ENCODE peak calls at places on chromosomes 11 and 22, in five cellular contexts. G, L, O, R and X are unnamed samples.

GRCh38 chr22:38230108-38230825 is 28.5 kb downstream of the MAFF start:
- DNase-seq in G (no peak), L (no peak), O (no peak), R (peak), X (no peak)

GRCh38 chr11:61632096-61632495 is 48.1 kb upstream of the DAGLA start:
- DNase-seq in G (no peak), L (peak), O (no peak), R (no peak), X (no peak)

GRCh38 chr11:130858215-130858614 is 58.1 kb downstream of the SNX19 start:
- DNase-seq in G (no peak), L (no peak), O (no peak), R (no peak), X (no peak)

GRCh38 chr11:80841716-80842115 is 1400.9 kb upstream of the TENM4 start:
- DNase-seq in G (no peak), L (no peak), O (no peak), R (no peak), X (no peak)

GRCh38 chr11:117017456-117017855 is 80.8 kb downstream of the SIK3 start:
- DNase-seq in G (no peak), L (no peak), O (no peak), R (no peak), X (no peak)

GRCh38 chr11:45651156-45651555 is 14.3 kb downstream of the CHST1 start:
- DNase-seq in G (no peak), L (no peak), O (no peak), R (no peak), X (no peak)

GRCh38 chr22:39153220-39153860 is 860 bp upstream of the CBX7 start:
- DNase-seq in G (no peak), L (no peak), O (no peak), R (no peak), X (no peak)

GRCh38 chr22:19357270-19358105 is 66.0 kb upstream of the CLTCL1 start:
- DNase-seq in G (no peak), L (no peak), O (no peak), R (no peak), X (no peak)

GRCh38 chr11:95404370-95404769 is 173.4 kb upstream of the SESN3 start:
- DNase-seq in G (no peak), L (no peak), O (no peak), R (no peak), X (no peak)

GRCh38 chr11:7467652-7468051 is 17.7 kb upstream of the OLFML1 start:
- DNase-seq in G (no peak), L (no peak), O (no peak), R (no peak), X (no peak)

GRCh38 chr11:128784059-128784804 is 82.9 kb downstream of the KCNJ1 start:
- DNase-seq in G (no peak), L (no peak), O (no peak), R (no peak), X (no peak)

GRCh38 chr11:101848262-101848661 is 66.5 kb upstream of the CEP126 start:
- DNase-seq in G (no peak), L (no peak), O (no peak), R (no peak), X (no peak)

GRCh38 chr22:44914026-44914721 is 95.6 kb downstream of the PHF21B start:
- DNase-seq in G (no peak), L (no peak), O (no peak), R (no peak), X (peak)

GRCh38 chr11:61907871-61908729 is 9.3 kb downstream of the RAB3IL1 start:
- DNase-seq in G (no peak), L (no peak), O (no peak), R (peak), X (no peak)

GRCh38 chr11:46352063-46352841 is 5.0 kb downstream of the DGKZ start:
- DNase-seq in G (peak), L (peak), O (no peak), R (peak), X (peak)

GRCh38 chr11:1117970-1118369 is 39.8 kb upstream of the MUC5AC start:
- DNase-seq in G (no peak), L (no peak), O (no peak), R (no peak), X (peak)

GRCh38 chr22:23237201-23237798 is 57.0 kb downstream of the BCR start:
- DNase-seq in G (no peak), L (peak), O (no peak), R (peak), X (no peak)

GRCh38 chr11:10004526-10005113 is 289.4 kb downstream of the SBF2 start:
- DNase-seq in G (no peak), L (no peak), O (no peak), R (no peak), X (no peak)

GRCh38 chr11:85752890-85753581 is 57.9 kb downstream of the SYTL2 start:
- DNase-seq in G (peak), L (no peak), O (no peak), R (no peak), X (no peak)

GRCh38 chr11:118643142-118643994 is 36.0 kb downstream of the PHLDB1 start:
- DNase-seq in G (no peak), L (no peak), O (no peak), R (no peak), X (no peak)

GRCh38 chr11:86152006-86152862 is 83.3 kb upstream of the PICALM start:
- DNase-seq in G (no peak), L (no peak), O (no peak), R (no peak), X (no peak)

GRCh38 chr11:10162222-10162621 is 131.8 kb downstream of the SBF2 start:
- DNase-seq in G (no peak), L (no peak), O (no peak), R (no peak), X (no peak)

GRCh38 chr11:100980156-100980555 is 149.5 kb downstream of the PGR start:
- DNase-seq in G (no peak), L (no peak), O (no peak), R (no peak), X (no peak)

GRCh38 chr11:55497068-55497467 is 57.2 kb upstream of the OR4C15 start:
- DNase-seq in G (no peak), L (no peak), O (no peak), R (no peak), X (no peak)

GRCh38 chr11:16860632-16861031 is 122.2 kb downstream of the C11orf58 start:
- DNase-seq in G (no peak), L (no peak), O (no peak), R (no peak), X (no peak)

GRCh38 chr22:25161916-25162530 is 37.6 kb upstream of the CRYBB3 start:
- DNase-seq in G (no peak), L (no peak), O (no peak), R (no peak), X (no peak)

GRCh38 chr22:23365961-23366360 is 185.7 kb downstream of the BCR start:
- DNase-seq in G (no peak), L (no peak), O (no peak), R (no peak), X (no peak)

GRCh38 chr11:120304526-120304925 is 20.6 kb upstream of the TLCD5 start:
- DNase-seq in G (no peak), L (no peak), O (no peak), R (no peak), X (no peak)

DNA sequence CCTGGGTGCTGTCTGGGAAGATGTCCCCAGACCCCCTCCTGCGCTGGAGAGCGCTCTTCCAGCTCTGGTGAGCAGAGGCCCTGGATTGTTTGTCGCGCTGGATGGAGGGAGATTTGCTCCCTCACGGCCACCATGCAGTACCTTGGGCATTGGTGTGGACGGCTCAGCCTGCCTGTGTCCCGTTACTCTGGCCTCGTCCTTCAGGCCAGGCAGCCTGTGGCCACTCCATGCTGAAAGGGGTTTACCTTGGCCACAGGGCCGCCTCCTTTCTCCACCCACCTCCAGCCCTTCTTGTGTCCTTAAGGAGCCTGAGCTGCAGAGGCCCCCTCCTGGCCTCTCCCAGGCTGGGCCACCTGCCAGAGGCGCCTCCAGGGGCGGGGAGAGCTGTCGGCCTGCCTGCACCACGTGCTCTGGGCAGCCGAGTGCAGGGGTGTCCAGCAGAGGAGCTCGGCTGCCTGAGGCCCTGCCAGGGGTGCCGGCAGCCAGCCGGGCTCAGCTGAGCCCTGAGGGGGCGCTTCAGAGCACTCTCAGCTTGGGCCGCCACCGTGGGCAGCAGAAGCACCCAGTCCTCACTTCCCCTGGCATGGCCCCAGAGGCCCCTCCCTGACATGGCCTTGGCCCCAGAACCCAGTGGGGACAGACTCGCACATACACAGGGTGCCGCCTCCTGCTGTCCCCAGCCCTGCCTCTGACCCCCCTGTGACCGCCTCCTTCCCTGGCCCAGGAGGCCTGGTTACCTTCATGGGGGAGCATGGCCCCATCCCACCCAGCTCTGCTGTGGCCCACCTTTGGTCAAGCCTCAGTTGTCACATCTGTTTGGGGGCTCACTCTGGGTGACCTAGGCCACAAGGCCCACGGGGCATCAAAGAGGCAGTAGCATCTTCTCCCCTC is 3.4 kb downstream of the CCND1 start:
- DNase-seq in G (no peak), L (no peak), O (no peak), R (peak), X (peak)
- TF ChIP-seq CTCF in G (no peak), L (no peak), O (no peak), R (no peak), X (no peak)

GRCh38 chr11:5553347-5553746 is 5.0 kb upstream of the OR52H1 start:
- DNase-seq in G (no peak), L (no peak), O (no peak), R (no peak), X (no peak)
- TF ChIP-seq CTCF in G (no peak), L (no peak), O (no peak), R (no peak), X (no peak)

GRCh38 chr11:31106326-31106725 is 263.2 kb downstream of the DCDC1 start:
- DNase-seq in G (no peak), L (no peak), O (no peak), R (no peak), X (no peak)

GRCh38 chr11:31109446-31109845 is 260.1 kb downstream of the DCDC1 start:
- DNase-seq in G (no peak), L (no peak), O (no peak), R (no peak), X (no peak)

GRCh38 chr11:31102875-31103274 is 266.7 kb downstream of the DCDC1 start:
- DNase-seq in G (no peak), L (no peak), O (no peak), R (no peak), X (no peak)

GRCh38 chr11:31110825-31111224 is 258.7 kb downstream of the DCDC1 start:
- DNase-seq in G (no peak), L (no peak), O (no peak), R (no peak), X (no peak)

DNA sequence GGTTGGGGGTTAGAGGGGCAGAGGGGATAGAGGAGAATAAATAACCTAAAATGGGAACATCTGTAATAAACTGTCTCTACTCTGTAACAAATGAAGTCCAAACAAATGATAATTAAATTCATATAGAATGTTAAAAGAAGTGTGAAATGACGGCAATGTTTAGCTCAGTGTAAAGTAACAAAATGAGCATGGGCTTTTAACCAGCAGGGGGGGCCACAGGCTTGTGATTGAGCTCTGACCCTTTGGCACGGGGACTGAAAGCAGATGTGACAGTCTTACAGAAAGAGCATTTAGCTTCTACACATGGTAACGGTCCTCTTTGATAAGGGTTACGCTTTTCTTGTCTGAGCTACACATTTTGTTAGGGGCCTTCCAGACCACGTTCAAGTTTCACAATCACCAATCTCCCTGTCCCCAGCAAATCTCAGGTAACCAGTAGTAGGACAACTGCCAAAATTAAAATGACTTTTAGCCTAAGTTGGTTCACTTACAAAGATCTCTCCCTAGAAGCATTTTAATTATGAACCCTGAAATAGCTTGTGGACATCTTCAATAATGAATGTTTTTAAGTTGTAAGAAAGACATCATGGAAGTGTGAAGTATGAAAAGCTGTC is 262.5 kb downstream of the DCDC1 start:
- DNase-seq in G (peak), L (peak), O (no peak), R (peak), X (no peak)
- TF ChIP-seq CTCF in G (peak), L (peak), O (peak), R (peak), X (peak)

DNA sequence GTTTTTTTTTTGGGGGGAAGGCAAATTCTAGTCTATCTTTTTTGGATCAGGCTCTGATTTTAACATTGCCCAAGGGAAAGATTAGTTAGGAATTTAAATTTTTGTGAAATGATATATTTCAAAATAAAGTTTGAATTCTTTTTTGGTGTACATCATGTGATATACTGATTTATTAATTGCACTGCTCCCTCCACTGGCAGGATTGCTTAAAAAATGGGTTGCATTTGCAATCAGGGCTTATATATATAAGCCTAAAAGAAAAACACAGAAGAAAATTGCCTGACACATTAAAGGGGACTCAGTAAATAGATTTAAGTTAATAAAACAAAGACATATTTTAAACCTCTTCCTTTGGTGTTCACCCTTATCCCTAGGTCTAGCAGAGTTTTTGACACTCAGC is 1.2 kb downstream of the DYNC2H1 start:
- DNase-seq in G (no peak), L (no peak), O (no peak), R (no peak), X (no peak)
- TF ChIP-seq CTCF in G (no peak), L (no peak), O (no peak), R (no peak), X (no peak)

GRCh38 chr11:93054279-93054678 is 84.8 kb downstream of the MTNR1B start:
- DNase-seq in G (no peak), L (no peak), O (no peak), R (no peak), X (no peak)

GRCh38 chr11:93053864-93054263 is 84.4 kb downstream of the MTNR1B start:
- DNase-seq in G (no peak), L (no peak), O (no peak), R (no peak), X (no peak)

GRCh38 chr11:93051181-93051580 is 81.7 kb downstream of the MTNR1B start:
- DNase-seq in G (no peak), L (no peak), O (no peak), R (no peak), X (no peak)

GRCh38 chr11:93059074-93059957 is 89.9 kb downstream of the MTNR1B start:
- DNase-seq in G (no peak), L (no peak), O (no peak), R (no peak), X (no peak)

GRCh38 chr11:93054881-93055280 is 85.4 kb downstream of the MTNR1B start:
- DNase-seq in G (no peak), L (no peak), O (no peak), R (no peak), X (no peak)
- TF ChIP-seq CTCF in G (no peak), L (no peak), O (no peak), R (no peak), X (no peak)

GRCh38 chr11:133893381-133893780 is 48.1 kb upstream of the SPATA19 start:
- DNase-seq in G (no peak), L (no peak), O (no peak), R (no peak), X (peak)
- TF ChIP-seq CTCF in G (no peak), L (no peak), O (no peak), R (no peak), X (no peak)